ENCODE peak calls at places on chromosomes 11 and 22, in eight cellular contexts. D is A673, M is GM23338, S is K562, H is keratinocyte, P is HCT116, B is hepatocyte, C is mammary epithelial cell. X is an unnamed sample.

GRCh38 chr11:122850076-122850631 is 11.9 kb downstream of the CRTAM start:
- DNase-seq in H (no peak), P (no peak), M (peak), B (peak), D (peak), C (no peak), S (no peak), X (no peak)

GRCh38 chr11:121551463-121551862 is 98.7 kb upstream of the SORL1-AS1 start:
- DNase-seq in B (no peak), M (no peak), D (no peak), P (no peak), C (no peak), S (no peak), H (no peak), X (no peak)

GRCh38 chr11:108498046-108498815 is at the start of gene POGLUT3:
- DNase-seq in H (no peak), M (peak), D (peak), B (peak), C (no peak), S (peak), P (no peak), X (no peak)

GRCh38 chr11:30333405-30333804 is 10.5 kb downstream of the ARL14EP start:
- DNase-seq in D (peak), H (no peak), B (peak), M (peak), C (peak), S (no peak), P (no peak), X (no peak)

GRCh38 chr11:33668468-33668825 is 32.2 kb downstream of the C11orf91 start:
- DNase-seq in D (peak), P (no peak), C (no peak), M (peak), B (no peak), S (no peak), H (no peak), X (no peak)

GRCh38 chr11:85934599-85935169 is 79.5 kb downstream of the CCDC83 start:
- DNase-seq in S (no peak), B (no peak), H (no peak), M (peak), P (no peak), C (no peak), D (no peak), X (no peak)

GRCh38 chr11:76270387-76270786 is 64.1 kb upstream of the WNT11 start:
- DNase-seq in S (no peak), P (no peak), D (no peak), C (no peak), H (no peak), B (peak), M (no peak), X (peak)

GRCh38 chr11:95577716-95578460 is 211.7 kb downstream of the FAM76B start:
- DNase-seq in P (no peak), S (no peak), C (peak), H (peak), D (no peak), M (no peak), B (no peak), X (no peak)

GRCh38 chr11:9461760-9462134 is 935 bp downstream of the ZNF143 start:
- DNase-seq in D (no peak), P (no peak), M (no peak), C (peak), H (no peak), S (no peak), B (no peak), X (no peak)

GRCh38 chr22:45302751-45303150 is 7.0 kb upstream of the FAM118A start:
- DNase-seq in M (no peak), C (peak), S (no peak), P (no peak), B (no peak), D (no peak), H (no peak), X (no peak)

GRCh38 chr22:47202819-47203553 is 440.5 kb downstream of the TBC1D22A start:
- DNase-seq in M (no peak), P (no peak), S (no peak), C (no peak), D (no peak), H (no peak), B (no peak), X (no peak)

GRCh38 chr11:1515082-1516060 is 28.8 kb upstream of the MOB2 start:
- DNase-seq in D (peak), S (peak), B (peak), M (peak), P (peak), H (no peak), C (peak), X (no peak)

GRCh38 chr11:64364911-64365310 is 5.9 kb downstream of the RPS6KA4 start:
- DNase-seq in C (no peak), B (no peak), P (no peak), D (no peak), M (no peak), S (no peak), H (no peak), X (no peak)

GRCh38 chr11:6799402-6799801 is at the start of gene OR6A2:
- DNase-seq in P (no peak), M (no peak), C (peak), H (no peak), S (no peak), D (peak), B (no peak), X (no peak)

GRCh38 chr11:60310407-60310998 is 16.6 kb upstream of the MS4A6E start:
- DNase-seq in B (no peak), P (no peak), D (no peak), S (no peak), H (no peak), M (no peak), C (no peak), X (no peak)

GRCh38 chr22:20995329-20996030 is 6.4 kb downstream of the THAP7 start:
- DNase-seq in H (no peak), D (no peak), B (no peak), C (no peak), M (no peak), P (no peak), S (no peak), X (no peak)

GRCh38 chr22:49513358-49513851 is 314.3 kb downstream of the BRD1 start:
- DNase-seq in B (no peak), C (no peak), D (no peak), S (peak), P (no peak), M (no peak), H (no peak), X (no peak)

GRCh38 chr11:21794306-21794705 is 398.6 kb upstream of the ANO5 start:
- DNase-seq in S (no peak), D (no peak), P (no peak), H (no peak), B (no peak), M (no peak), C (no peak), X (no peak)

GRCh38 chr22:27873476-27873875 is 45.6 kb downstream of the PITPNB start:
- DNase-seq in H (no peak), C (no peak), M (no peak), S (no peak), B (no peak), P (no peak), D (no peak), X (no peak)

GRCh38 chr11:788009-788640 is 1.8 kb downstream of the CEND1 start:
- DNase-seq in S (no peak), M (no peak), H (no peak), C (no peak), P (no peak), D (no peak), B (no peak), X (no peak)

GRCh38 chr11:57638811-57639320 is 10.8 kb downstream of the YPEL4 start:
- DNase-seq in S (no peak), B (no peak), H (no peak), M (no peak), P (no peak), D (peak), C (no peak), X (no peak)

GRCh38 chr11:130548491-130548833 is 100.0 kb downstream of the ADAMTS15 start:
- DNase-seq in M (no peak), H (no peak), B (no peak), S (no peak), P (no peak), C (peak), D (no peak), X (no peak)

GRCh38 chr22:23498811-23499798 is 81.0 kb downstream of the IGLL1 start:
- DNase-seq in M (no peak), H (no peak), B (peak), D (no peak), C (no peak), S (no peak), P (no peak), X (no peak)

GRCh38 chr22:45290410-45290936 is 5.7 kb downstream of the UPK3A start:
- DNase-seq in D (peak), H (no peak), S (no peak), B (peak), P (peak), C (peak), M (peak), X (no peak)

GRCh38 chr11:48081151-48082010 is 101.0 kb downstream of the PTPRJ start:
- DNase-seq in S (no peak), H (no peak), D (no peak), B (no peak), M (no peak), C (peak), P (no peak), X (no peak)

GRCh38 chr11:20162824-20163777 is 2.8 kb upstream of the DBX1 start:
- DNase-seq in S (no peak), P (no peak), H (no peak), M (peak), D (no peak), B (peak), C (peak), X (no peak)

GRCh38 chr11:119975561-119976152 is 162.3 kb downstream of the TRIM29 start:
- DNase-seq in B (no peak), M (peak), D (peak), S (no peak), H (no peak), P (no peak), C (no peak), X (no peak)

GRCh38 chr11:65872555-65873279 is at the start of gene EFEMP2:
- DNase-seq in S (no peak), C (no peak), H (no peak), M (no peak), P (no peak), B (peak), D (no peak), X (no peak)

GRCh38 chr11:68538025-68538424 is 77.5 kb downstream of the PPP6R3 start:
- DNase-seq in C (no peak), H (no peak), P (no peak), B (no peak), S (no peak), M (no peak), D (no peak), X (no peak)

GRCh38 chr22:49962751-49963646 is 2.4 kb downstream of the PIM3 start:
- DNase-seq in P (no peak), C (no peak), D (no peak), B (peak), S (no peak), M (no peak), H (no peak), X (no peak)

GRCh38 chr11:69301491-69302401 is 7.8 kb downstream of the MYEOV start:
- DNase-seq in S (peak), P (peak), H (peak), D (peak), B (peak), M (no peak), C (peak), X (no peak)

GRCh38 chr11:23866641-23867040 is 630.2 kb upstream of the LUZP2 start:
- DNase-seq in D (no peak), C (peak), S (no peak), P (no peak), H (no peak), M (no peak), B (peak), X (no peak)

GRCh38 chr11:26143553-26144308 is 188.2 kb upstream of the ANO3 start:
- DNase-seq in S (no peak), C (no peak), D (no peak), H (no peak), P (no peak), B (no peak), M (peak), X (no peak)

GRCh38 chr11:132318421-132319157 is 948.2 kb downstream of the NTM start:
- DNase-seq in B (no peak), H (no peak), M (no peak), P (no peak), D (no peak), S (no peak), C (peak), X (no peak)

GRCh38 chr22:27170491-27170890 is 513.1 kb downstream of the MIAT start:
- DNase-seq in C (no peak), M (no peak), B (peak), P (peak), S (no peak), H (no peak), D (no peak), X (no peak)

GRCh38 chr22:24707477-24707816 is 67.1 kb downstream of the PIWIL3 start:
- DNase-seq in D (no peak), P (peak), S (peak), H (no peak), M (peak), C (no peak), B (no peak), X (no peak)

GRCh38 chr22:49166746-49167145 is 660.9 kb downstream of the BRD1 start:
- DNase-seq in B (no peak), M (no peak), S (no peak), C (no peak), H (no peak), P (no peak), D (no peak), X (no peak)

GRCh38 chr11:68370211-68371111 is 58.1 kb downstream of the LRP5 start:
- DNase-seq in M (no peak), H (no peak), P (no peak), S (no peak), D (no peak), C (no peak), B (no peak), X (no peak)

DNA sequence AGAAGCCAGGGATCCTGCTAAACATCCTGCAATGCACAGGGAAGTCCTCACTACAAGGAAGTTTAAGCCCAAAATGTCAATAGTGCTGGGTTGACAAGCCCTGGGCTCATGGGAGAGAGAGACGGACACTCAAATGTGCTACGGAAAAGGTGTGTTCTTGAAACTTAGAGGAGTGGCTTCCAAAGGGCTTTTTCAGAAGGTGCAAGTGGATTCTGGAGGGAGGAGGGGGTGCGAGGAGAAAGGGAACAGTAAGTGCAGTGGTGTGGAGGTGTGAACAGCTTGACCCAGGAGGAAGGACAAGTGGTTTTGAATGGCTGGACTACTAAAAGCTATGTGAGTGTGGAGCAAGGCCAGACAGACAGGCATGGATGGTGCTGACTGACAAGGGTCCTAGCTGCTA is 50.4 kb upstream of the CECR2 start:
- DNase-seq in B (no peak), C (no peak), S (no peak), H (no peak), P (no peak), M (no peak), D (no peak), X (no peak)
- TF ChIP-seq EZH2 in B (no peak), C (no peak), S (no peak), H (no peak), P (no peak), M (no peak), D (no peak), X (no peak)

GRCh38 chr22:36815558-36816337 is 1.1 kb downstream of the PVALB start:
- DNase-seq in C (no peak), B (no peak), S (no peak), D (no peak), P (no peak), H (no peak), M (no peak), X (no peak)
- TF ChIP-seq EZH2 in C (peak), B (no peak), S (no peak), D (no peak), P (no peak), H (no peak), M (no peak), X (no peak)

DNA sequence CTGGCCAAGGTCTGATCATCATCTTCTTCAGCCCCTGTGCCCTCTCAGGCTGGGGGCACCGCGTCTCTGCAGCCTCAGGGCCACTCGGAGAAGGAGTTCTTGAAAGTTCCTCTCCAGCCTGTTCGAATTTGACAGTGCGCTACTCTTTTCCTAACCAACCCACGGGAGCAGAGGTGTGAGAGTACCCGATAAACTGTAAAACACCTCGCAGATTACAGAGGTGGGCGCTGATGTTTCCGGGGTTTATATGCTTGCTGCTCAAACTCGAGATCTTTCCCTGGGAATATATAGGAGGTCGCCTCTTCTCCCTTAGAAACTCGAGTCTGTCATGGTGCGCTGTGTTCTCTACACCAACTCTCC is 515 bp downstream of the CTR9 start:
- DNase-seq in D (no peak), P (no peak), M (peak), S (no peak), C (peak), H (no peak), B (peak), X (no peak)
- TF ChIP-seq EZH2 in D (no peak), P (no peak), M (no peak), S (no peak), C (no peak), H (no peak), B (no peak), X (no peak)

DNA sequence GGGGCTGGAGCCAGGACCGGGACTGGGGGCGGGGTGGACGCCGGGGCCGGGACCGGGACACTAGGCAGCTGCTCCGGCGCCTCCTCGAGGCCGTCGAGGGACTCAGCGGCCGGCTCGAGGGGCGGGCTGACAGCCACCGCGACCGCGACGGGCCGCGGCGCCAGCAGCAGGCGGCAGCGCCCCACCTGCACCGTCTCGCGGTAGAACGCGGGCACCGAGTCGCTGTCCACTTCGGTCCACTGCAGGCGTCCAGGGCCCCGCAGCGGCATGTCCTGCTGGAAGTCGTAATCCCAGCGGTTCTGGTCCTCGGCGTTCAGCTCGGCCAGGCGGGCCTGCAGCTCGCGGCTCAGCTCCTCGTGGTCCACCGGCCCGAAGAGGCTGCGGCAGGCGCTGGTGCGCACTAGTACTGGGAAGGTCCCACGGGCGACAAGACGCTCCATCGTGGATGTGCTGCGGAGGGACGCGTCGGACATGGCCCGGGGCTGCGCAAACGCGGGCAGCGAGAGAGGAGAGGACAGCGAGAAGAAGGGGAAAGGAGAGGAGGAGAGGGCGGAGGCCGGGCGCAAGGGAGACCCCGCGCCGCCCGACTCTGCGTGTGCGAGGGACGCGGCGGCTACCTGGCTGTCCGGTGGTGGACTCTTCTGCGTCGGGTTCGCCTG is 429 bp downstream of the CDKN1C start:
- DNase-seq in D (peak), B (peak), M (peak), C (no peak), P (no peak), H (no peak), S (peak), X (no peak)
- TF ChIP-seq EZH2 in D (no peak), B (no peak), M (peak), C (peak), P (no peak), H (peak), S (no peak), X (no peak)

GRCh38 chr11:42571486-42572230 is 740.1 kb upstream of the API5 start:
- DNase-seq in M (no peak), D (no peak), H (no peak), P (no peak), C (no peak), B (no peak), S (no peak), X (no peak)

GRCh38 chr11:42576318-42576717 is 735.5 kb upstream of the API5 start:
- DNase-seq in H (peak), B (no peak), S (no peak), P (no peak), D (no peak), M (no peak), C (peak), X (no peak)

GRCh38 chr11:42572231-42572610 is 739.6 kb upstream of the API5 start:
- DNase-seq in B (no peak), C (no peak), P (no peak), M (no peak), D (no peak), S (no peak), H (no peak), X (no peak)
- TF ChIP-seq EZH2 in B (no peak), C (no peak), P (no peak), M (no peak), D (no peak), S (no peak), H (no peak), X (no peak)

X was measured in SK-N-MC.